ENCODE peak calls at places on chromosomes 2 and 18, in seven cellular contexts. Z is HepG2, Y is K562, E is SK-N-SH, R is HCT116, W is H1, F is GM12878. B is an unnamed sample.

GRCh38 chr2:32977228-32977758 is 30.5 kb downstream of the LTBP1 start:
- DNase-seq in Z (no peak), Y (peak; percentile 43), E (no peak), R (peak; percentile 26), W (no peak), F (no peak), B (no peak)

GRCh38 chr2:43018179-43019024 is 208.0 kb downstream of the ZFP36L2 start:
- DNase-seq in Z (peak; percentile 90), Y (no peak), E (no peak), R (no peak), W (no peak), F (no peak), B (no peak)

GRCh38 chr2:143762176-143762928 is 633.1 kb downstream of the ARHGAP15 start:
- DNase-seq in Z (no peak), Y (no peak), E (no peak), R (no peak), W (peak; percentile 57), F (no peak), B (no peak)

GRCh38 chr2:226963528-226963927 is 127.7 kb downstream of the RHBDD1 start:
- DNase-seq in Z (no peak), Y (no peak), E (no peak), R (peak; percentile 44), W (no peak), F (no peak), B (no peak)

GRCh38 chr18:21180588-21180987 is 61.4 kb upstream of the GREB1L start:
- DNase-seq in Z (no peak), Y (no peak), E (no peak), R (no peak), W (no peak), F (no peak), B (no peak)

GRCh38 chr2:137435176-137435575 is 529.1 kb upstream of the HNMT start:
- DNase-seq in Z (no peak), Y (no peak), E (no peak), R (no peak), W (no peak), F (no peak), B (no peak)

GRCh38 chr18:63169853-63170252 is 149.7 kb downstream of the BCL2 start:
- DNase-seq in Z (no peak), Y (no peak), E (no peak), R (no peak), W (no peak), F (no peak), B (no peak)

GRCh38 chr2:156541706-156542105 is 105.5 kb downstream of the GPD2 start:
- DNase-seq in Z (no peak), Y (no peak), E (no peak), R (no peak), W (no peak), F (no peak), B (no peak)

GRCh38 chr2:40103163-40103562 is 324.1 kb upstream of the THUMPD2 start:
- DNase-seq in Z (no peak), Y (no peak), E (no peak), R (no peak), W (no peak), F (no peak), B (no peak)

GRCh38 chr2:132621131-132621875 is 48.7 kb downstream of the LYPD1 start:
- DNase-seq in Z (no peak), Y (no peak), E (no peak), R (no peak), W (no peak), F (no peak), B (no peak)

GRCh38 chr2:65435625-65436168 is 3.3 kb upstream of the SPRED2 start:
- DNase-seq in Z (peak; percentile 76), Y (peak; percentile 94), E (peak; percentile 97), R (peak; percentile 66), W (no peak), F (no peak), B (peak; percentile 51)
- TF ChIP-seq SIN3A in Z (peak; percentile 78), Y (peak; percentile 13), E (peak; percentile 78), R (no peak), W (peak; percentile 16), F (no peak), B (peak; percentile 60)

GRCh38 chr18:22933206-22933957 is at the start of gene RBBP8:
- DNase-seq in Z (peak; percentile 73), Y (peak; percentile 88), E (peak; percentile 93), R (peak; percentile 58), W (peak; percentile 67), F (peak; percentile 36), B (peak; percentile 42)
- H3K4me3 ChIP-seq in Z (peak within 1 kb of the TSS; percentile 90), Y (peak within 1 kb of the TSS; percentile 79), E (peak within 1 kb of the TSS; percentile 95), R (peak within 1 kb of the TSS; percentile 71), W (peak within 1 kb of the TSS; percentile 86), F (peak within 1 kb of the TSS; percentile 86), B (peak within 1 kb of the TSS; percentile 88)

GRCh38 chr2:62181836-62182235 is 14.1 kb upstream of the B3GNT2 start:
- DNase-seq in Z (no peak), Y (no peak), E (no peak), R (no peak), W (no peak), F (no peak), B (no peak)
- H3K4me1 ChIP-seq in Z (no peaks in the 10 kb centered on the region), Y (peaks cover 7% of the 10 kb centered on the region), E (no peaks in the 10 kb centered on the region), R (no peaks in the 10 kb centered on the region), W (no peaks in the 10 kb centered on the region), F (peaks cover 5% of the 10 kb centered on the region), B (no peaks in the 10 kb centered on the region)

GRCh38 chr18:36724169-36724568 is 104.6 kb downstream of the TPGS2 start:
- DNase-seq in Z (no peak), Y (no peak), E (no peak), R (no peak), W (no peak), F (no peak), B (no peak)
- TF ChIP-seq SIN3A in Z (no peak), Y (no peak), E (no peak), R (no peak), W (no peak), F (no peak), B (no peak)

DNA sequence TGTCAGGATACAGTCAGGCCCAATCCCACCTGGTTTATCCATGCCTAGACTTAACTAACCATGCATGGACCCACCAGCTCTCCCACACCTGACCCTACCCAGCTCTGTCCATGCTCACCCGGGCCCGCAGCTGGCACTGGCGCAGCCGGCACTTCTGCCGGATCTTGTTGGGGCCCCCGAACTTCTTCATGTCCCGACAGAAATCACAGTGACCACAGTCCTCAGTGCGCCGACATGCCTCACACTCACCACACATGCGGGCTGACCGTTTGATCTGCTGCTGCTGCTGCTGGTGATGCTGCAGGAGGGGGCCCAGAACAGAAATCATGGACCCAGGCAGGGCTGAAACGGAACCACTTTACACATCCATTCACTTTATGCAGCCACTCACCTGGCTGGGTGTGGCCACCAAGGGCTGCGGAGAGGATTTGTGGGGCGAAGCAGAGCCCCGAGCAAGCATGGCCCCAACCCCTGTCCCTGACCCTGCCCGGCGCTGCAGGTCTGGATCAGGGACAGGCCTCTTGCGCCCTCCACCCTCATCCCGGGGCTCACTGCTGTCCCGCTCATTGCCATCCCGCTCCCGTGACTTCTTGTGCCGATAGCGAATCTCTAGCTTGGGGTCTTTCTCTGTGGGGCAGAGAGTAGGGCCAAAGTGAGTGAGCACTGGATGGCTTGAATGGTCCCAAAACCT is 1.7 kb downstream of the CXXC1 start:
- DNase-seq in Z (no peak), Y (no peak), E (no peak), R (no peak), W (no peak), F (no peak), B (no peak)
- H3K4me3 ChIP-seq in Z (no peak overlapping the region), Y (peak overlapping the region; percentile 84), E (peak overlapping the region; percentile 97), R (peak overlapping the region; percentile 83), W (no peak overlapping the region), F (peak overlapping the region; percentile 97), B (no peak overlapping the region)

DNA sequence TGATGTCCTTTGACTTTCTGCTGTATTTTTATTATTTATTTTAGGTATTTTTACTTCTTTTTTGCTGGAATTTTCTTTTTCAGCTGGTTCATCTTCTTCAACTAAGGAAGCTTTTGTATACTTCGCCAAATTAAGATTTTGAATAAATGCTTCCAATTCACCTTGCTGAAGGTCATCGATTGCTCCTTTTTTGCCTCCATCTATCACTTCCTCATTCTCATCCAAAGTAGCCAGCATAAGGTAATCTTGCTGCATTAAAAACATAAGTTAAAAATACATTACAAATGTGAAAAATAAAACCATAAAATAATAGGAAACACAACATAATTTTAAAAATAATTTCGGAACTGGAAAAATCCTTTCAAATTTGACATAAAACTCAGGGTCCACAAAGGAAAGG is 2.6 kb downstream of the CEBPZ start:
- DNase-seq in Z (no peak), Y (no peak), E (no peak), R (no peak), W (no peak), F (no peak), B (no peak)
- H3K4me1 ChIP-seq in Z (peaks cover 70% of the 10 kb centered on the region), Y (peaks cover 7% of the 10 kb centered on the region), E (peaks cover 22% of the 10 kb centered on the region), R (peaks cover 14% of the 10 kb centered on the region), W (peaks cover 13% of the 10 kb centered on the region), F (no peaks in the 10 kb centered on the region), B (peaks cover 16% of the 10 kb centered on the region)

DNA sequence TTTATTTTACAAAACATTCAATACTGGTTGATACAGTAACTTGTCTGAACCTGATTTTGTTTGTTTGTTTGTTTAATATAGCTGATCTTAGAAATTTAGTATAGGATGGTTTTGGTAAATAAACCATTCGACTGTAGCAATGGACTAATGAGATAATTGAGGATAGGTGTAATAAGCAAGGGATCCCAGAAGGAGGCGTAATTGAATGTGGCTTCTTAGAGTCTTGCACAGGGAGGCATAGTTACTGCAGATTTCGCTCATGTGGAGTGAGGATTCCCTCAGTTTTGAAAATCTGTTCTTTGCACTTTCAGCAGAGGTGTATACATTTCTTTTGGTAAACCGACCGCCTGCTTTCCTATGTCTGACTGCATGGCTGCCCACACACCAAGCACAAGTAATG is 709.6 kb downstream of the SOCS6 start:
- DNase-seq in Z (no peak), Y (no peak), E (no peak), R (no peak), W (no peak), F (no peak), B (no peak)
- TF ChIP-seq SIN3A in Z (no peak), Y (no peak), E (no peak), R (no peak), W (no peak), F (no peak), B (no peak)